ENCODE peak calls at places on chromosomes 12 and 14, in nine cellular contexts. V is stimulated activated effector memory CD8-positive, alpha-beta T cell treated with anti-CD3 and anti-CD28 coated beads, Interleukin-12 subunit alpha, Interleukin-12 subunit beta, amount 100 ng/mL, for 72 hours; Q is HFF-Myc; K is CD8-positive, alpha-beta memory T cell; D is activated CD4-positive, CD25-positive, alpha-beta regulatory T cell treated with anti-CD3 and anti-CD28 coated beads, Interleukin-2, amount 50 U/mL, for 72 hours; P is LoVo; O is lung; L is activated T-cell treated with anti-CD3 and anti-CD28 coated beads, Interleukin-2, amount 50 U/mL, for 4 hours; U is A172. B is an unnamed sample.

GRCh38 chr14:47929334-47929733 is 253.9 kb upstream of the MDGA2 start:
- DNase-seq in V (no peak), O (no peak), U (no peak), D (no peak), K (no peak), P (no peak), Q (no peak), L (no peak), B (no peak)

GRCh38 chr14:74945261-74945851 is 10.0 kb downstream of the PGF start:
- DNase-seq in Q (no peak), K (no peak), L (no peak), D (no peak), V (peak), O (no peak), P (no peak), U (no peak), B (no peak)

GRCh38 chr12:14777271-14777670 is 26.0 kb downstream of the WBP11 start:
- DNase-seq in P (peak), L (no peak), K (no peak), O (no peak), V (no peak), U (no peak), D (no peak), Q (no peak), B (no peak)

GRCh38 chr12:89345830-89346740 is 6.2 kb downstream of the DUSP6 start:
- DNase-seq in Q (peak), D (no peak), O (peak), K (peak), V (peak), L (no peak), P (peak), U (peak), B (peak)

GRCh38 chr14:21072102-21072501 is 2.0 kb downstream of the ARHGEF40 start:
- DNase-seq in O (no peak), D (no peak), U (no peak), P (no peak), V (no peak), K (no peak), L (no peak), Q (no peak), B (no peak)

GRCh38 chr14:71143391-71144290 is 236.4 kb downstream of the PCNX1 start:
- DNase-seq in D (no peak), V (peak), P (no peak), Q (no peak), U (peak), K (peak), L (no peak), O (no peak), B (no peak)

GRCh38 chr12:104612381-104612780 is 155.6 kb downstream of the CHST11 start:
- DNase-seq in K (no peak), V (no peak), O (no peak), Q (no peak), D (no peak), P (no peak), L (no peak), U (no peak), B (no peak)

GRCh38 chr12:38664661-38665269 is 240.6 kb downstream of the CPNE8 start:
- DNase-seq in L (no peak), V (no peak), P (no peak), K (no peak), O (no peak), D (no peak), Q (no peak), U (peak), B (no peak)

GRCh38 chr12:132597333-132598283 is 12.8 kb downstream of the LRCOL1 start:
- DNase-seq in L (no peak), P (no peak), K (no peak), V (no peak), U (peak), Q (no peak), O (no peak), D (no peak), B (no peak)

GRCh38 chr14:61350871-61351270 is 29.5 kb downstream of the PRKCH start:
- DNase-seq in U (no peak), P (no peak), Q (no peak), K (no peak), D (no peak), O (no peak), L (no peak), V (no peak), B (no peak)

GRCh38 chr12:104699489-104700194 is 242.9 kb downstream of the CHST11 start:
- DNase-seq in K (no peak), V (peak), U (no peak), O (no peak), D (no peak), Q (no peak), P (no peak), L (no peak), B (no peak)

GRCh38 chr12:20601668-20602280 is 93.4 kb upstream of the SLCO1C1 start:
- DNase-seq in U (peak), P (peak), D (no peak), O (no peak), L (no peak), Q (no peak), K (no peak), V (no peak), B (no peak)

GRCh38 chr14:104878582-104878981 is 13.5 kb downstream of the CEP170B start:
- DNase-seq in Q (no peak), U (no peak), L (no peak), O (no peak), K (no peak), D (no peak), P (no peak), V (no peak), B (no peak)

GRCh38 chr12:11954181-11954580 is 116.6 kb upstream of the BCL2L14 start:
- DNase-seq in K (no peak), L (no peak), Q (no peak), P (no peak), D (no peak), V (no peak), O (no peak), U (no peak), B (no peak)

GRCh38 chr12:100077367-100077766 is 65.3 kb downstream of the BLTP3B start:
- DNase-seq in P (no peak), U (no peak), K (no peak), D (no peak), O (no peak), Q (no peak), L (no peak), V (no peak), B (no peak)

GRCh38 chr14:58572092-58572853 is 65.5 kb upstream of the DACT1 start:
- DNase-seq in K (no peak), Q (no peak), O (no peak), U (peak), V (no peak), L (peak), D (no peak), P (no peak), B (no peak)

GRCh38 chr12:115752151-115752550 is 525.3 kb downstream of the MED13L start:
- DNase-seq in Q (no peak), P (no peak), V (no peak), L (no peak), O (no peak), D (no peak), K (no peak), U (no peak), B (no peak)

GRCh38 chr12:15268927-15269552 is 47.8 kb upstream of the RERG start:
- DNase-seq in D (no peak), K (no peak), O (no peak), V (no peak), L (peak), Q (peak), P (peak), U (peak), B (peak)

GRCh38 chr12:1706284-1707016 is 15.6 kb downstream of the ADIPOR2 start:
- DNase-seq in O (no peak), Q (no peak), D (no peak), L (no peak), K (no peak), V (no peak), P (peak), U (no peak), B (no peak)

GRCh38 chr12:23906329-23906728 is 43.1 kb downstream of the SOX5 start:
- DNase-seq in L (no peak), U (no peak), V (no peak), O (no peak), K (no peak), Q (no peak), P (no peak), D (no peak), B (no peak)

GRCh38 chr12:116525418-116526001 is 33.7 kb upstream of the MAP1LC3B2 start:
- DNase-seq in K (no peak), U (peak), D (no peak), Q (no peak), L (no peak), V (no peak), O (peak), P (peak), B (no peak)

GRCh38 chr14:36660736-36661505 is 739 bp upstream of the PAX9 start:
- DNase-seq in U (no peak), Q (no peak), D (no peak), P (no peak), O (no peak), L (no peak), K (no peak), V (no peak), B (no peak)

GRCh38 chr12:79358716-79359341 is 331.9 kb downstream of the PAWR start:
- DNase-seq in V (no peak), O (no peak), Q (no peak), D (no peak), L (no peak), U (no peak), K (no peak), P (no peak), B (no peak)

GRCh38 chr12:79645235-79645630 is 45.5 kb downstream of the PAWR start:
- DNase-seq in V (no peak), K (no peak), P (no peak), U (no peak), L (no peak), Q (no peak), D (no peak), O (no peak), B (no peak)

GRCh38 chr12:55037349-55037748 is 17.6 kb downstream of the NEUROD4 start:
- DNase-seq in U (no peak), L (no peak), O (no peak), D (no peak), P (no peak), V (no peak), K (no peak), Q (no peak), B (no peak)

GRCh38 chr12:47807338-47807737 is 12.4 kb downstream of the HDAC7 start:
- DNase-seq in U (no peak), V (no peak), D (no peak), P (no peak), L (no peak), K (no peak), Q (no peak), O (no peak), B (peak)

GRCh38 chr12:116263844-116264243 is 13.6 kb downstream of the MED13L start:
- DNase-seq in D (no peak), K (no peak), V (no peak), L (no peak), Q (no peak), P (no peak), U (no peak), O (no peak), B (no peak)

GRCh38 chr12:25648460-25648859 is 95.4 kb upstream of the LMNTD1 start:
- DNase-seq in D (no peak), V (no peak), U (peak), O (peak), K (no peak), P (peak), Q (peak), L (no peak), B (no peak)

GRCh38 chr14:73785834-73786631 is 65.6 kb upstream of the PTGR2 start:
- DNase-seq in O (peak), P (peak), Q (peak), K (peak), U (peak), V (peak), L (peak), D (peak), B (peak)

GRCh38 chr12:94841904-94842610 is 161.4 kb downstream of the NDUFA12 start:
- DNase-seq in O (no peak), U (no peak), L (no peak), V (no peak), Q (no peak), D (no peak), P (no peak), K (no peak), B (no peak)

GRCh38 chr12:112196476-112196875 is 71.1 kb downstream of the TRAFD1 start:
- DNase-seq in V (no peak), L (no peak), D (no peak), U (no peak), O (no peak), K (no peak), Q (no peak), P (no peak), B (no peak)

GRCh38 chr14:40004871-40005503 is 572.8 kb upstream of the FBXO33 start:
- DNase-seq in O (no peak), V (no peak), P (no peak), K (no peak), Q (no peak), U (no peak), D (no peak), L (no peak), B (no peak)

GRCh38 chr12:26666286-26666685 is 166.7 kb downstream of the ITPR2 start:
- DNase-seq in U (no peak), Q (no peak), V (no peak), K (no peak), P (no peak), D (no peak), O (no peak), L (no peak), B (no peak)

GRCh38 chr12:89663577-89664357 is 44.9 kb downstream of the ATP2B1 start:
- DNase-seq in D (no peak), O (no peak), Q (no peak), L (peak), P (peak), U (peak), V (no peak), K (no peak), B (no peak)

GRCh38 chr14:48333221-48333910 is 658.0 kb upstream of the MDGA2 start:
- DNase-seq in D (no peak), L (no peak), Q (no peak), P (no peak), O (no peak), K (no peak), V (no peak), U (peak), B (no peak)